ENCODE peak calls at places on chromosomes 7 and 10, in ten cellular contexts. K is GM23248, U is OCI-LY7, W is GM23338, J is hepatocyte, F is SK-N-SH, Y is MM.1S, X is PC-3, C is Karpas-422, E is HCT116. Q is an unnamed sample.

GRCh38 chr7:30347226-30348082 is 63.1 kb downstream of the ZNRF2 start:
- DNase-seq in C (no peak), X (no peak), W (no peak), U (no peak), E (no peak), F (no peak), K (no peak), Y (no peak), J (no peak), Q (peak; percentile 60)

GRCh38 chr7:151756076-151756731 is 120.7 kb downstream of the PRKAG2 start:
- DNase-seq in U (no peak), Y (no peak), E (peak; percentile 26), W (no peak), F (no peak), C (no peak), K (peak; percentile 62), J (no peak), X (peak; percentile 48), Q (no peak)

GRCh38 chr7:93551063-93551895 is 23.2 kb downstream of the CALCR start:
- DNase-seq in K (peak; percentile 78), C (peak; percentile 74), J (peak; percentile 72), Y (peak; percentile 56), X (peak; percentile 57), U (peak; percentile 48), W (peak; percentile 92), E (peak; percentile 49), F (no peak), Q (peak; percentile 6)

GRCh38 chr10:32981760-32982159 is 23.7 kb upstream of the ITGB1 start:
- DNase-seq in F (no peak), W (no peak), X (peak; percentile 92), K (peak; percentile 56), E (no peak), J (peak; percentile 62), Y (no peak), U (peak; percentile 37), C (peak; percentile 65), Q (no peak)

GRCh38 chr10:110529596-110530011 is 31.9 kb downstream of the DUSP5 start:
- DNase-seq in X (no peak), Y (no peak), W (peak; percentile 79), K (peak; percentile 56), F (no peak), C (no peak), U (peak; percentile 9), J (no peak), E (no peak), Q (no peak)

GRCh38 chr10:46028584-46029570 is 1.5 kb downstream of the NCOA4 start:
- DNase-seq in Y (peak; percentile 66), J (peak; percentile 83), K (peak; percentile 85), F (peak; percentile 62), U (peak; percentile 80), W (peak; percentile 77), X (peak; percentile 74), C (peak; percentile 84), E (peak; percentile 71), Q (peak; percentile 25)

GRCh38 chr10:660980-661890 is 28.2 kb downstream of the DIP2C start:
- DNase-seq in X (no peak), K (no peak), W (no peak), U (no peak), C (no peak), F (no peak), J (peak; percentile 34), Y (no peak), E (no peak), Q (no peak)

GRCh38 chr7:155449008-155449879 is 8.7 kb upstream of the EN2 start:
- DNase-seq in F (peak; percentile 47), Y (no peak), C (no peak), X (no peak), K (no peak), W (peak; percentile 72), E (no peak), U (no peak), J (no peak), Q (no peak)

GRCh38 chr7:146788008-146788407 is 671.4 kb downstream of the CNTNAP2 start:
- DNase-seq in Y (no peak), U (no peak), W (no peak), C (no peak), F (no peak), K (no peak), X (no peak), E (no peak), J (no peak), Q (no peak)

DNA sequence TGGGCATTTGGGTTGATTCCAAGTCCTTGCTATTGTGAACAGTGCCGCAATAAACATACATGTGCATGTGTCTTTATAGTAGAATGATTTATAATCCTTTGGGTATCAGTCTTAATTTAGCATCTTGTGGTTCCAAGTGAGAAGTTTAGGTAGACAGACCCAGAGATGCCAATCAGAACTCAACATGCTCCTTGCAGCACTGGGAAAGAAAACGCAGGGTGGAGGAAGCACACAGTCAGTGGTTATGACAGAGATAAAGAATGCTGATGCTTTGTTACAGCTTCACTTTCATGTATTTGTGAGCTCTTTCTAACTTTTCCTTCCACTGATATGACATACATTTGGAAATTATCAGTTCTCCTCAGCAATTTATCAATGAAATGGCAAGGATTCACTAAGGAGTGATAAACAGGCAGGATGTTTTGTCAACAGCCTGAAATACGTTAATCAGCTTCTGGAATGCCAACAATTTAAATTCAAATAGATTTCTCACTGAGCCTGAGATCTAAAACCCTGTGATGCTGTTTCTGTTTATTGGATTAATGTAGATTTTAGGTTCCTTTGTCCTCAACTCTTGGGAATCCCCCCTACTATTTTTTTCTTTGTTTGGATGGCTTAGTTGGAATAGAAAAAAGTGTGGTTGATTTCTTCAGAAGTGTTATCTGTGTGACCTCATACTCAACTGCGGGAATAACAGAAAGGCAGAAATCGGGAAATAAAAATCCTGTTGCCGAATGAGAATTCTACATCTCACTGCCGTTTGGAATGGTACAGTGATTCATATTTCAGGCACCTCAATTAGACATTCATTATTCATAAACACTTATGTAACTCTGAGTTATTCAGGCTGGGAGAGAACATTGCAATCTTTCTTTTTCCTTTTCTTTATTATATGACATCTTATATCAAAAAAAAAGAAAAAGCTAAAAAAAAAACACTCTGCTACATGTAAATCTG is 675.0 kb downstream of the CNTNAP2 start:
- DNase-seq in Y (no peak), X (no peak), E (no peak), W (peak; percentile 80), J (no peak), F (no peak), C (no peak), K (no peak), U (no peak), Q (no peak)
- H3K9me2 ChIP-seq in Y (no peaks in the 10 kb centered on the region), X (no peaks in the 10 kb centered on the region), E (no peaks in the 10 kb centered on the region), W (no peaks in the 10 kb centered on the region), J (no peaks in the 10 kb centered on the region), F (no peaks in the 10 kb centered on the region), C (no peaks in the 10 kb centered on the region), K (no peaks in the 10 kb centered on the region), U (no peaks in the 10 kb centered on the region), Q (no peaks in the 10 kb centered on the region)

DNA sequence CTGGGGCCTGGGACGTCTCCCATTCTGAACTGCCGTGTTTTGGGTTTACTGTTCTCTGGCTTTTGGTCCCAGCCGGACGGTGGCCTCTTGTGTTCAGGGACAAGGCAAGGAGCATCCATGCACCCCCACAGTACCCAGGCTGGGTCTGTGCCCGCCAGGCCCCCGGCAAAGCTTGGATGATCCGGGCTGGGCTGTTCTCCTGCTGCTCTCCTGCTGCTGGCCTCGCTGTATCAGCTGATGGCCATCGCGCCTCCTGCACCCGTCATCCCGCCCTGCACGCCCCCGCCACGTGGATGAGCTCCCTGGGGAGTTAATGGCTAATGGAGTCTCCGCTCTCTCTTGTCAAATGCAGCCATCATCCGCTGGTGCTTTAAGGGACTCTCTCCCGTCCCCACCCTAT is 14.9 kb upstream of the PSMG3 start:
- DNase-seq in W (no peak), U (no peak), Y (no peak), F (peak; percentile 31), E (no peak), C (no peak), X (no peak), K (no peak), J (no peak), Q (no peak)
- H3K4me2 ChIP-seq in W (no peak overlapping the region), U (no peak overlapping the region), Y (no peak overlapping the region), F (no peak overlapping the region), E (no peak overlapping the region), C (no peak overlapping the region), X (no peak overlapping the region), K (no peak overlapping the region), J (no peak overlapping the region), Q (no peak overlapping the region)

DNA sequence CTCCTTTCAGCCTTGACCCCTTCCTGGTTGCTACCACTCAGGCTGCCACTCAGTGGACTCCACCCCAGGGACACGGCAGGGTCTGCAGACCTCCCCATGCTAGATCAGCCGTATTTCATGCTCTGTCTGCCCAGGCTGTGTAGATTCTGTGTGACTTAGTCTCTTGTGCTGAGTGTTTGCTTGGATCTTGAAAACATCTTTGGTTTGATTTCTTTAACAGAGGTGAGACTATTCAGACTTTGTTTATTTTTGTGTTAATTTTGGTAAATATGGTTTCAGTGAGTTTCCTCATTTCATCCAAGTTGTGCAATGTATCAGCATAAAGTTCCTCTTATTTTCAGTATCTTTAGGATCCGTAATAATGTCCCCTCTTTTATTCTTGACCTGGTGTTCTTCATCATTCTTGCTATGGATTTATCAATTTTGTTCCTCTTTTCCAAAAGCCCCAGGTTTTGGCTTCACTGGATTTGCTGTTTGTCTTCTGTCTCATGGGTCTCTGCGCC is 21.2 kb upstream of the PWWP2B start:
- DNase-seq in K (no peak), Y (no peak), F (no peak), J (no peak), W (no peak), X (no peak), C (no peak), E (no peak), U (no peak), Q (no peak)
- H3K9me2 ChIP-seq in K (no peaks in the 10 kb centered on the region), Y (no peaks in the 10 kb centered on the region), F (no peaks in the 10 kb centered on the region), J (no peaks in the 10 kb centered on the region), W (no peaks in the 10 kb centered on the region), X (no peaks in the 10 kb centered on the region), C (no peaks in the 10 kb centered on the region), E (no peaks in the 10 kb centered on the region), U (no peaks in the 10 kb centered on the region), Q (no peaks in the 10 kb centered on the region)

DNA sequence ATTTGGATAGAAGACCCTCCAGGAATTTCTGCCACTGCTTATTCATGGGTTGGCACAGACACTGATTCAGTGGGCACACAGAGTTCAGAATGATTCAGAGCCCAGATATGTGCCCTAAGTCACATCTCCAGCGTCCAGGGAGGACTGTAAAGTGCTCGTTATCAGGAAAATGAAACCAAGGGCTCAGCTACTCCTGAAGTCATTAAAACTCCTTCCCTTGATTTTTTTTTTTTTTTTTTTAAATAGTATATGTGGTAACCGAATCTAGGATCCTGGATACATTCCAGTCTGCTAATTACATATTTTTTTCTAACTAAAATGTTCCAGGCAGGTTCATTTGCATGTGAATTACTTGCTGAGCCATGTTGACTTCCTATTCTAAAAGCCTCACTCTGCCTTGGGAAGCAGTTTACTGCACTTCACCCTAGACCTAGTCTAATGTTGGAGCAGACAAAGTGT is 34.7 kb downstream of the MET start:
- DNase-seq in E (peak; percentile 81), J (no peak), U (no peak), K (peak; percentile 84), F (no peak), W (peak; percentile 44), Y (no peak), C (no peak), X (peak; percentile 85), Q (peak; percentile 80)
- H3K4me2 ChIP-seq in E (peak overlapping the region; percentile 77), J (peak overlapping the region; percentile 51), U (no peak overlapping the region), K (peak overlapping the region; percentile 76), F (peak overlapping the region; percentile 60), W (peak overlapping the region; percentile 71), Y (no peak overlapping the region), C (peak overlapping the region; percentile 69), X (peak overlapping the region; percentile 76), Q (peak overlapping the region; percentile 78)

DNA sequence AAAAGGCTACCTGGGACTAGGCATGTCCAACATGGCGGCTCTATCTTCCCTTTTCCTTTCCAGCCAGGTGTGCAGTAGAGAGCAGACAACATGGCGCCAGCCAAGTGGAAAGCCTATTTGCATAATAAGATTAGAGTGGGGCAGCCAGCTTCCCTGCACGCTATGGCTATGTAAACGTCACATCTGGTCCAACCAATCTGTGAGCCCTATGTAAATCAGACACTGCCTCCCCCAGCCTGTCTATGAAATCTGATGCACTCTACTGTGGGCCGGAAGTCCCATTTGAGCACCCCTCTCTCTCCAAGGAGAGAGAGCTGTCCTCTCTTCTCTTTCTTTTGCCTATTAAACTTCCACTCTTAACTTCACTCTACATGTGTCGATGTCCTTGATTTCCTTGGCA is 984.9 kb upstream of the AUTS2 start:
- DNase-seq in C (peak; percentile 44), E (no peak), Y (no peak), W (no peak), F (no peak), K (no peak), U (peak; percentile 16), X (no peak), J (no peak), Q (no peak)
- H3K9me2 ChIP-seq in C (no peaks in the 10 kb centered on the region), E (no peaks in the 10 kb centered on the region), Y (no peaks in the 10 kb centered on the region), W (no peaks in the 10 kb centered on the region), F (no peaks in the 10 kb centered on the region), K (no peaks in the 10 kb centered on the region), U (no peaks in the 10 kb centered on the region), X (no peaks in the 10 kb centered on the region), J (no peaks in the 10 kb centered on the region), Q (no peaks in the 10 kb centered on the region)